ENCODE peak calls at places on chromosome 9, in eight cellular contexts. B is effector memory CD8-positive, alpha-beta T cell; K is psoas muscle; I is right atrium auricular region; D is NCI-H187 treated with DMSO at 0.1 percent for 48 hours; X is SW 1271; W is naive thymus-derived CD8-positive, alpha-beta T cell; C is lower leg skin. G is an unnamed sample.

GRCh38 chr9:112174223-112174964 is 703 bp downstream of the SUSD1 start:
- DNase-seq in I (peak), K (peak), X (peak), W (peak), B (peak), C (peak), D (no peak), G (no peak)

GRCh38 chr9:97703437-97704326 is 6.5 kb upstream of the XPA start:
- DNase-seq in C (no peak), K (no peak), I (no peak), W (no peak), D (no peak), X (peak), B (no peak), G (peak)

GRCh38 chr9:113564804-113565237 is 101.3 kb downstream of the RGS3 start:
- DNase-seq in X (no peak), K (peak), W (no peak), C (peak), B (no peak), I (peak), D (no peak), G (peak)

GRCh38 chr9:136657975-136658848 is 4.5 kb upstream of the EGFL7 start:
- DNase-seq in K (no peak), I (no peak), X (no peak), C (no peak), W (no peak), B (no peak), D (no peak), G (no peak)

GRCh38 chr9:108889649-108890067 is 27.6 kb downstream of the ACTL7A start:
- DNase-seq in B (no peak), I (no peak), W (no peak), C (no peak), D (no peak), K (no peak), X (no peak), G (no peak)

GRCh38 chr9:110578896-110579752 is at the start of gene SVEP1:
- DNase-seq in W (no peak), X (no peak), C (peak), B (no peak), K (peak), D (no peak), I (no peak), G (no peak)

GRCh38 chr9:121817476-121817875 is 166.0 kb downstream of the DAB2IP start:
- DNase-seq in C (peak), X (no peak), B (no peak), W (no peak), I (no peak), K (no peak), D (no peak), G (no peak)

GRCh38 chr9:112586600-112587155 is 100.1 kb downstream of the KIAA1958 start:
- DNase-seq in W (no peak), C (no peak), I (no peak), X (no peak), D (no peak), B (no peak), K (no peak), G (no peak)